ENCODE peak calls at places on chromosome 11, in five cellular contexts. G is BE2C; W is CD8-positive, alpha-beta memory T cell; Q is A673; J is left ventricle myocardium inferior. R is an unnamed sample. For H3K9me3 and H3K36me3, the result is how much of the 10 kb centered on the place peaks cover.

GRCh38 chr11:11157201-11157600 is 195.8 kb downstream of the CSNK2A3 start:
- DNase-seq in G (peak), W (peak), Q (peak), J (no peak), R (peak)

GRCh38 chr11:90134420-90135003 is at the start of gene NAALAD2:
- DNase-seq in G (peak), W (no peak), Q (peak), J (peak), R (no peak)

GRCh38 chr11:44453213-44453612 is 112.2 kb upstream of the CD82 start:
- DNase-seq in G (peak), W (no peak), Q (no peak), J (no peak), R (peak)

GRCh38 chr11:74390697-74391096 is 7.5 kb downstream of the PGM2L1 start:
- DNase-seq in G (no peak), W (no peak), Q (no peak), J (no peak), R (no peak)

GRCh38 chr11:20415432-20415831 is 27.9 kb downstream of the PRMT3 start:
- DNase-seq in G (no peak), W (no peak), Q (no peak), J (no peak), R (no peak)

GRCh38 chr11:74069146-74070046 is 60.5 kb upstream of the UCP3 start:
- DNase-seq in G (no peak), W (no peak), Q (no peak), J (no peak), R (no peak)

GRCh38 chr11:6319001-6319878 is 1.1 kb downstream of the CAVIN3 start:
- DNase-seq in G (no peak), W (no peak), Q (no peak), J (peak), R (no peak)

GRCh38 chr11:119907122-119907933 is 178.3 kb upstream of the NECTIN1 start:
- DNase-seq in G (peak), W (no peak), Q (no peak), J (no peak), R (no peak)

GRCh38 chr11:130426223-130427048 is 2.0 kb downstream of the ADAMTS8 start:
- DNase-seq in G (no peak), W (no peak), Q (no peak), J (no peak), R (no peak)

GRCh38 chr11:74332272-74332671 is 20.8 kb upstream of the P4HA3 start:
- DNase-seq in G (no peak), W (no peak), Q (no peak), J (no peak), R (no peak)

GRCh38 chr11:87453531-87454089 is 415.9 kb downstream of the TMEM135 start:
- DNase-seq in G (no peak), W (no peak), Q (no peak), J (no peak), R (no peak)

GRCh38 chr11:50192743-50193142 is 160.1 kb downstream of the OR4C45 start:
- DNase-seq in G (no peak), W (no peak), Q (no peak), J (no peak), R (no peak)

GRCh38 chr11:107898270-107898669 is 30.0 kb upstream of the RAB39A start:
- DNase-seq in G (no peak), W (peak), Q (peak), J (no peak), R (peak)

GRCh38 chr11:111565111-111565720 is 24.7 kb downstream of the LAYN start:
- DNase-seq in G (peak), W (peak), Q (peak), J (peak), R (peak)

GRCh38 chr11:17890333-17890732 is 122.5 kb downstream of the SERGEF start:
- DNase-seq in G (no peak), W (no peak), Q (no peak), J (no peak), R (no peak)

GRCh38 chr11:11584937-11585336 is 36.9 kb downstream of the GALNT18 start:
- DNase-seq in G (no peak), W (no peak), Q (no peak), J (no peak), R (no peak)

GRCh38 chr11:126307706-126308105 is 3.8 kb downstream of the DCPS start:
- DNase-seq in G (peak), W (no peak), Q (peak), J (no peak), R (peak)

GRCh38 chr11:110907629-110908028 is 195.4 kb upstream of the ARHGAP20 start:
- DNase-seq in G (no peak), W (peak), Q (peak), J (no peak), R (no peak)

GRCh38 chr11:19160839-19161238 is 40.9 kb downstream of the CSRP3 start:
- DNase-seq in G (no peak), W (no peak), Q (no peak), J (no peak), R (peak)

GRCh38 chr11:28735511-28735910 is 627.3 kb downstream of the METTL15 start:
- DNase-seq in G (no peak), W (no peak), Q (no peak), J (no peak), R (no peak)

GRCh38 chr11:76083563-76084451 is 122.5 kb downstream of the WNT11 start:
- DNase-seq in G (no peak), W (no peak), Q (peak), J (no peak), R (no peak)

GRCh38 chr11:7487360-7487759 is 2.1 kb downstream of the OLFML1 start:
- DNase-seq in G (no peak), W (no peak), Q (no peak), J (no peak), R (no peak)

GRCh38 chr11:68837583-68838571 is 3.8 kb downstream of the CPT1A start:
- DNase-seq in G (no peak), W (no peak), Q (no peak), J (no peak), R (no peak)

GRCh38 chr11:83064011-83064410 is 7.7 kb downstream of the RAB30 start:
- DNase-seq in G (no peak), W (no peak), Q (no peak), J (no peak), R (no peak)

GRCh38 chr11:114270531-114271270 is 25.5 kb upstream of the NNMT start:
- DNase-seq in G (no peak), W (no peak), Q (no peak), J (no peak), R (no peak)

GRCh38 chr11:33195391-33196190 is 34.3 kb upstream of the CSTF3 start:
- DNase-seq in G (no peak), W (no peak), Q (no peak), J (no peak), R (peak)

GRCh38 chr11:68048681-68049508 is 10.1 kb downstream of the TCIRG1 start:
- DNase-seq in G (peak), W (no peak), Q (no peak), J (no peak), R (no peak)

GRCh38 chr11:31997955-31998354 is 92.9 kb upstream of the RCN1 start:
- DNase-seq in G (no peak), W (no peak), Q (peak), J (no peak), R (no peak)

GRCh38 chr11:130715085-130715932 is 201.0 kb downstream of the SNX19 start:
- DNase-seq in G (no peak), W (no peak), Q (no peak), J (no peak), R (no peak)

GRCh38 chr11:131491503-131491902 is 121.1 kb downstream of the NTM start:
- DNase-seq in G (no peak), W (no peak), Q (peak), J (no peak), R (no peak)

GRCh38 chr11:17553249-17553546 is 6.1 kb downstream of the OTOG start:
- DNase-seq in G (no peak), W (no peak), Q (no peak), J (no peak), R (no peak)

GRCh38 chr11:126339866-126340434 is 15.5 kb upstream of the ST3GAL4 start:
- DNase-seq in G (no peak), W (no peak), Q (no peak), J (peak), R (no peak)

DNA sequence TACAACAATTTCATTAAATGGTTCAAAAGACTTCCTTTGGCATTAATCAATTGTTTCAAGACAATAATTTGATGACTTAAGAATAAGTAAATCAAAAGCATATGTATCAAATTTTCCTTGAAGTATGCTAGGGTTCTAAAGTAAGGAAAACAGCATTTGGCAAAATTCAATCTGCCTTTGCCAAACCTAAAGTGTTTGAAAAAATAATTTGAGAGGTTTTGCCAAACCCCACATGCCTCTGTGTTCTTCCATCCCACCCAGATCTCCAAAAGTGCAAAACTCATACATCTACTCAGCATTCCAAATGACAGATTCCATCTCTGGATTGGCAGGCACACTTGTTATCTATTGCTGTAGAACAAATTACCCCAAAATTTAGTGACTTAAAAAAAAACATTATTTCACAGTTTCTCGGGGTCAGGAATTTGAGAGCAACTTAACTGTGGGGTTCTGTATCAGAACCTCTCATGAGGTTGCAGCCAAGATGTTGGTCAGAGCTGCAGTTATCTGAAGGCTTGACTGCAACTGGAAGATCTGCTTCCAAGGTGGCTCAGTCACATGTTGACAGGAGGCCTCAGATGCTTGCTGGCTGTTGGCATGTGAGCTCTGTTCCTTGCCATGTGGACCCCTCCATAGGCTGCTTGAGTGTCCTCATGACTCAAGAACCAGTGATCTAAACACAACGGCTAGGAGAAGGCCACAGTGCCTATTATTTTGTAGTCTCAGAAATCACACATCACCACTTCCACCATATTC is 100.6 kb upstream of the ARHGAP42 start:
- DNase-seq in G (no peak), W (no peak), Q (no peak), J (no peak), R (no peak)
- H3K9me3 ChIP-seq in G (under half), W (under half), Q (under half), J (under half), R (under half)

DNA sequence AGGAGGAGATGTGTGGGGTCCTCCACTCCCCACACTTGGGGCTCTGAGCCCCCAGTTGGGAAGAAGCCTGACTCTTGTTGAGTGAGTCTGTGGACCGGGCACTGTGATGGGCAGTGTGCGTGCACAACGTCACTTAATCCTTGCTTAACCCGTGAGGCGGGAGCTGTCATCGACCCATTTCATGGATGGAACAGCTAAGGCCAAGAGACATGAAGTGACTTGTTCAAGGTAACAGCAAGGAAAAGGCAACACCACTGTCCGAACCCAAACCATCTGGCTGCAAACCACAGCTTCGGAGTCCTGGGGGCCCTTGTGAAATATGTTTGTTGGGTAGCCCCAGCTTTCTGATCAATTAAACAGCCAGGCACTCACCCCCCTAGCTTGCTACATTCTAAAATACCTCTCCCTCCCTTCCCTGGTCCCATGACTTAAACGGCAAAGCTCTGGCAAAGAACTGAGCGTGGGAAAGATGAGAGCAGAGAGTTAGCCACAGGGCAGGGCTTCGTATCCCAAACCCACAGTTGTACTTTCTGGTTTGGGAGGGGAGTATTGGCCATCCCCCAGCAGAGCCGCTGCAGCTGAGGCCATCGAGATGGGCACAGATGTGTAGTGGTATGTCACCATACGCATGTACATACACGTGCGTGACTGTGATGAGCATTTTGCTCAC is 26.2 kb downstream of the FADS2 start:
- DNase-seq in G (no peak), W (no peak), Q (no peak), J (no peak), R (no peak)
- H3K36me3 ChIP-seq in G (under half), W (under half), Q (half or more), J (under half), R (under half)

GRCh38 chr11:65353376-65353775 is 1.2 kb upstream of the TIGD3 start:
- DNase-seq in G (no peak), W (no peak), Q (no peak), J (no peak), R (no peak)
- H3K4me3 ChIP-seq in G (no peak), W (no peak), Q (no peak), J (peak), R (no peak)

DNA sequence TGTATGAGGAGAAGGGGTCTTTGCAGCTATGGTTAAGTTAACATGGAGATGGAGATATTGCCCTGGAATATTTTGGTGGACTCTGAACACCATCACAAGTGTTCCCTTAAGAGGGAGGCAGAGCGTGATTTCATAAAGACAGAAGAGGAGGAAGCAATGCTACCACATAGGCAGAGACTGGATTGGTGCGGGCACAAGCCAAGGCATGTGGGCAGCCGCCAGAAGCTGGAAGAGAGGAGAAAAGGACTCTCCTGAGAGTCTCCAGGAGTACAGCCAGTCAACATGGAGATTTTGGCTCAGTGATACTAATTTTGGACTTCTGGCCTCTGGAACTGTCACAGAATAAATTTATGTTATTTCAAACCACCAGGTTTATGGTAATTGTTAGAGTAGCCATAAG is 231.6 kb downstream of the OPCML start:
- DNase-seq in G (no peak), W (no peak), Q (no peak), J (no peak), R (no peak)
- H3K9me3 ChIP-seq in G (under half), W (under half), Q (under half), J (under half), R (under half)

DNA sequence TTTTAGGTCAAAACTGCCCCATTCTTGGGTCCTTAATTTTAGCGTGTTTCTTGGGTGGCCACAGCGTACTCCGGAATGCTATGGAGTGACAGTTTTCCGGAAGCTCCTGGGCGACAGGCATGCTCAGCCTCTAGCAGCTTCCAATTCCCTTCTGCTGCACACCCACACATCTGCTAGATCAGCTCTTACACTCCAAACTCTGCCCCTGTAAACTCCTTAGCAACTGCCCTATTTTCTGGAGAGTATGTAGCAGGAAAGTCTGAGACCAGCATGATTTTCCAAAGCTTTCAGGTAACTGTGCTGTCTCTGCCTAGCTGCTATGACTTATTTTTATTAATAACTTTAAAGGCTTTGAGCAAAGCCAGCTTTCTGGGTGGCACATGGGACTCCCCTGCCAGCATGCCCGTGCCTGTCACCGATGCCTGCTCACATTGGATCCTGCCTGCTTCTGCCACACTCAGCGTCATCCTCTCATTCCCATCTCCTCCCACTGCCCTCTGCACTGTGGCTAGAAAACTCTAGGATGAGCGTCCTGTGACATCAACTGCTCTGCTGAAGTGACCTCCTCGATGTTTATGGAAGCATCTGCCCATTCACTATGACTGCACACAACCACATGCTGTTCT is 17.3 kb downstream of the TOLLIP start:
- DNase-seq in G (no peak), W (no peak), Q (no peak), J (no peak), R (no peak)
- H3K36me3 ChIP-seq in G (under half), W (under half), Q (under half), J (half or more), R (under half)

GRCh38 chr11:127843483-127844396 is 743.6 kb downstream of the ETS1 start:
- DNase-seq in G (peak), W (peak), Q (peak), J (peak), R (peak)
- H3K4me3 ChIP-seq in G (no peak), W (no peak), Q (no peak), J (no peak), R (no peak)

GRCh38 chr11:70541176-70541575 is 142.8 kb downstream of the CTTN start:
- DNase-seq in G (no peak), W (no peak), Q (no peak), J (no peak), R (no peak)

GRCh38 chr11:70539360-70540095 is 141.2 kb downstream of the CTTN start:
- DNase-seq in G (peak), W (no peak), Q (no peak), J (no peak), R (no peak)

GRCh38 chr11:70538641-70539359 is 140.5 kb downstream of the CTTN start:
- DNase-seq in G (peak), W (no peak), Q (no peak), J (no peak), R (no peak)

GRCh38 chr11:70541699-70542098 is 143.4 kb downstream of the CTTN start:
- DNase-seq in G (no peak), W (no peak), Q (no peak), J (no peak), R (no peak)

DNA sequence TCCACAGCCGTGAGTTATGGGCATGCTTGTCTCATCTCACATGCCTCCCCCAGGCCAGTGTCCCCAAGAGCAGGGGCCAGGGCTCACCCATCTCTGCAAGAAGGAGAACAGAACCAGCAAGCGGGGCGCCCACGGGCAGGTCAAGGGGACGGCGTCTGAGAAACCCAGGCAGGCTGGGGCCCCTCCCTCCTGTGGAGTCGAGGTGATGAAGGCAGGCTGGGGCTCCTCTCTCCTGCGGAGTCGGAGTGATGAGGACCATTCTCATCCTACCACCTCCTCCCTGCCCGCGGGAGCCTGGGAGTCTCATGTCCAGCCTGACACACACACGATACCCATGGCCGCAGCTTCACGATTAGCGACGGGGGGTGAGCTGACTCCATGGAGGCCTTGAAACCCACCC is 141.9 kb downstream of the CTTN start:
- DNase-seq in G (no peak), W (no peak), Q (no peak), J (no peak), R (no peak)
- H3K9me3 ChIP-seq in G (under half), W (under half), Q (under half), J (under half), R (under half)

R was measured in SJCRH30.